ENCODE peak calls at places on chromosomes 11 and 22, in eight cellular contexts. W, G, S, T, A, O, X and U are unnamed samples.

GRCh38 chr22:46791201-46791731 is 28.8 kb downstream of the TBC1D22A start:
- DNase-seq in W (peak), G (peak), S (peak), T (no peak), A (peak), O (peak), X (peak), U (no peak)

GRCh38 chr22:31566484-31566883 is 70.1 kb downstream of the SFI1 start:
- DNase-seq in W (no peak), G (no peak), S (no peak), T (no peak), A (no peak), O (no peak), X (no peak), U (no peak)

GRCh38 chr11:76663912-76664440 is 6.6 kb downstream of the LRRC32 start:
- DNase-seq in W (no peak), G (peak), S (no peak), T (peak), A (no peak), O (peak), X (no peak), U (no peak)

GRCh38 chr11:110022548-110022947 is 70.6 kb upstream of the ZC3H12C start:
- DNase-seq in W (no peak), G (no peak), S (peak), T (no peak), A (no peak), O (no peak), X (no peak), U (no peak)

GRCh38 chr11:8566613-8567210 is 27.3 kb downstream of the STK33 start:
- DNase-seq in W (peak), G (no peak), S (peak), T (no peak), A (no peak), O (no peak), X (no peak), U (no peak)

GRCh38 chr11:66749091-66749490 is 20.1 kb upstream of the SPTBN2 start:
- DNase-seq in W (no peak), G (no peak), S (no peak), T (no peak), A (no peak), O (no peak), X (no peak), U (no peak)

GRCh38 chr22:36398602-36399472 is 11.1 kb upstream of the MYH9 start:
- DNase-seq in W (no peak), G (no peak), S (peak), T (no peak), A (no peak), O (no peak), X (no peak), U (no peak)

GRCh38 chr11:84720706-84721402 is 906.3 kb downstream of the DLG2 start:
- DNase-seq in W (no peak), G (peak), S (no peak), T (peak), A (no peak), O (peak), X (peak), U (peak)

GRCh38 chr11:120715239-120715638 is 203.7 kb downstream of the GRIK4 start:
- DNase-seq in W (no peak), G (no peak), S (no peak), T (no peak), A (no peak), O (no peak), X (no peak), U (no peak)

GRCh38 chr22:17077255-17077654 is 7.5 kb upstream of the IL17RA start:
- DNase-seq in W (no peak), G (no peak), S (peak), T (no peak), A (no peak), O (no peak), X (no peak), U (no peak)

GRCh38 chr11:2700415-2701211 is 819 bp upstream of the KCNQ1OT1 start:
- DNase-seq in W (peak), G (peak), S (no peak), T (peak), A (no peak), O (peak), X (peak), U (peak)

GRCh38 chr22:37175414-37176144 is 12.5 kb downstream of the C1QTNF6 start:
- DNase-seq in W (no peak), G (peak), S (no peak), T (peak), A (no peak), O (peak), X (no peak), U (no peak)

GRCh38 chr11:90222152-90222458 is 744 bp downstream of the CHORDC1 start:
- DNase-seq in W (no peak), G (no peak), S (no peak), T (no peak), A (no peak), O (no peak), X (no peak), U (no peak)

GRCh38 chr11:12693485-12694181 is 19.4 kb downstream of the TEAD1 start:
- DNase-seq in W (peak), G (no peak), S (peak), T (no peak), A (no peak), O (peak), X (peak), U (peak)

GRCh38 chr11:14544611-14545010 is 24.4 kb upstream of the PSMA1 start:
- DNase-seq in W (no peak), G (no peak), S (peak), T (no peak), A (no peak), O (no peak), X (no peak), U (no peak)

GRCh38 chr11:61749607-61750217 is 2.7 kb upstream of the MYRF start:
- DNase-seq in W (peak), G (no peak), S (no peak), T (no peak), A (no peak), O (peak), X (no peak), U (no peak)

GRCh38 chr11:67420147-67420645 is 4.7 kb downstream of the CARNS1 start:
- DNase-seq in W (no peak), G (no peak), S (no peak), T (no peak), A (no peak), O (peak), X (no peak), U (no peak)

GRCh38 chr11:9280655-9281301 is 15.6 kb upstream of the DENND5A start:
- DNase-seq in W (no peak), G (no peak), S (peak), T (peak), A (no peak), O (no peak), X (no peak), U (no peak)

GRCh38 chr11:36565033-36565610 is 2.7 kb upstream of the RAG1 start:
- DNase-seq in W (no peak), G (no peak), S (no peak), T (no peak), A (no peak), O (no peak), X (no peak), U (no peak)

GRCh38 chr22:31776231-31776630 is 22.4 kb downstream of the DEPDC5 start:
- DNase-seq in W (no peak), G (no peak), S (no peak), T (no peak), A (no peak), O (no peak), X (no peak), U (no peak)

GRCh38 chr11:1547467-1548098 is 24.5 kb downstream of the DUSP8 start:
- DNase-seq in W (no peak), G (no peak), S (no peak), T (no peak), A (no peak), O (no peak), X (no peak), U (no peak)

GRCh38 chr11:27699926-27700350 is 317 bp downstream of the BDNF start:
- DNase-seq in W (no peak), G (no peak), S (no peak), T (peak), A (no peak), O (peak), X (no peak), U (peak)

GRCh38 chr22:36267058-36267457 is 14.1 kb downstream of the APOL1 start:
- DNase-seq in W (no peak), G (no peak), S (no peak), T (peak), A (no peak), O (no peak), X (no peak), U (no peak)

GRCh38 chr11:65791719-65792213 is 4.9 kb downstream of the OVOL1 start:
- DNase-seq in W (no peak), G (peak), S (no peak), T (no peak), A (no peak), O (peak), X (no peak), U (peak)

GRCh38 chr11:119744577-119744976 is 15.6 kb upstream of the NECTIN1 start:
- DNase-seq in W (no peak), G (peak), S (no peak), T (no peak), A (no peak), O (no peak), X (no peak), U (no peak)

GRCh38 chr22:48338793-48339705 is 1488.6 kb downstream of the BRD1 start:
- DNase-seq in W (no peak), G (peak), S (no peak), T (peak), A (no peak), O (peak), X (no peak), U (no peak)

GRCh38 chr11:82902086-82902485 is 550 bp downstream of the DDIAS start:
- DNase-seq in W (no peak), G (no peak), S (no peak), T (no peak), A (no peak), O (no peak), X (no peak), U (no peak)

GRCh38 chr11:130840683-130841082 is 75.6 kb downstream of the SNX19 start:
- DNase-seq in W (no peak), G (no peak), S (no peak), T (no peak), A (no peak), O (no peak), X (no peak), U (no peak)

GRCh38 chr22:38108561-38109319 is 1.7 kb downstream of the BAIAP2L2 start:
- DNase-seq in W (no peak), G (no peak), S (no peak), T (no peak), A (no peak), O (peak), X (no peak), U (peak)

GRCh38 chr22:34851918-34852662 is 213.9 kb upstream of the ISX start:
- DNase-seq in W (peak), G (no peak), S (no peak), T (no peak), A (no peak), O (no peak), X (no peak), U (no peak)

GRCh38 chr11:130431806-130432205 is 3.4 kb upstream of the ADAMTS8 start:
- DNase-seq in W (no peak), G (no peak), S (peak), T (no peak), A (no peak), O (no peak), X (no peak), U (peak)